ENCODE peak calls at places on chromosomes 6 and 20, in ten cellular contexts. C is DND-41, O is foreskin fibroblast, L is fibroblast of the aortic adventitia, J is neural progenitor cell, U is WERI-Rb-1, T is heart right ventricle, N is brain microvascular endothelial cell, I is GM12865, S is astrocyte of the cerebellum. Q is an unnamed sample.

GRCh38 chr6:153058291-153058690 is 55.8 kb upstream of the MTRF1L start:
- DNase-seq in C (no peak), O (peak), L (peak), J (no peak), U (no peak), T (no peak), N (no peak), I (no peak), S (peak), Q (no peak)

GRCh38 chr6:24692003-24692402 is 25.1 kb downstream of the ACOT13 start:
- DNase-seq in C (no peak), O (no peak), L (no peak), J (no peak), U (no peak), T (no peak), N (no peak), I (no peak), S (no peak), Q (no peak)

GRCh38 chr20:3646067-3646440 is 17.1 kb downstream of the GFRA4 start:
- DNase-seq in C (no peak), O (peak), L (no peak), J (no peak), U (no peak), T (no peak), N (peak), I (no peak), S (no peak), Q (no peak)

GRCh38 chr6:27758471-27758870 is 153.7 kb downstream of the OR2B2 start:
- DNase-seq in C (no peak), O (no peak), L (no peak), J (peak), U (no peak), T (no peak), N (no peak), I (no peak), S (no peak), Q (no peak)

GRCh38 chr6:136579800-136580199 is 29.6 kb upstream of the MAP7 start:
- DNase-seq in C (no peak), O (no peak), L (peak), J (no peak), U (no peak), T (no peak), N (no peak), I (no peak), S (no peak), Q (no peak)

GRCh38 chr6:3696525-3696924 is 55.0 kb downstream of the PXDC1 start:
- DNase-seq in C (no peak), O (no peak), L (peak), J (no peak), U (no peak), T (no peak), N (no peak), I (no peak), S (peak), Q (no peak)

GRCh38 chr20:49823152-49823847 is 10.7 kb downstream of the SLC9A8 start:
- DNase-seq in C (peak), O (no peak), L (no peak), J (no peak), U (no peak), T (no peak), N (no peak), I (peak), S (no peak), Q (no peak)

GRCh38 chr6:24125980-24126379 is at the start of gene NRSN1:
- DNase-seq in C (no peak), O (no peak), L (no peak), J (peak), U (peak), T (no peak), N (no peak), I (no peak), S (no peak), Q (no peak)

GRCh38 chr6:168130683-168131371 is 51.8 kb upstream of the FRMD1 start:
- DNase-seq in C (no peak), O (no peak), L (no peak), J (no peak), U (no peak), T (no peak), N (no peak), I (no peak), S (no peak), Q (no peak)

GRCh38 chr20:38187512-38187911 is 22.4 kb upstream of the TGM2 start:
- DNase-seq in C (no peak), O (no peak), L (peak), J (peak), U (peak), T (no peak), N (no peak), I (no peak), S (no peak), Q (no peak)

GRCh38 chr6:158033077-158033750 is 51.6 kb downstream of the SYNJ2 start:
- DNase-seq in C (no peak), O (no peak), L (no peak), J (no peak), U (no peak), T (no peak), N (no peak), I (no peak), S (no peak), Q (no peak)

GRCh38 chr6:47414517-47415167 is 62.9 kb upstream of the CD2AP start:
- DNase-seq in C (peak), O (peak), L (peak), J (no peak), U (no peak), T (no peak), N (peak), I (peak), S (no peak), Q (no peak)

GRCh38 chr6:16470502-16471221 is 232.3 kb downstream of the GMPR start:
- DNase-seq in C (no peak), O (no peak), L (no peak), J (no peak), U (peak), T (no peak), N (peak), I (no peak), S (no peak), Q (no peak)

GRCh38 chr6:40906759-40907158 is 132.3 kb downstream of the UNC5CL start:
- DNase-seq in C (no peak), O (peak), L (peak), J (no peak), U (no peak), T (no peak), N (no peak), I (no peak), S (no peak), Q (no peak)

GRCh38 chr6:142902636-142903053 is 42.3 kb downstream of the HIVEP2 start:
- DNase-seq in C (peak), O (peak), L (peak), J (no peak), U (no peak), T (peak), N (peak), I (peak), S (peak), Q (peak)

GRCh38 chr6:88629838-88630462 is 333.5 kb downstream of the RNGTT start:
- DNase-seq in C (peak), O (no peak), L (no peak), J (peak), U (peak), T (no peak), N (peak), I (peak), S (peak), Q (no peak)

GRCh38 chr6:88908598-88909548 is 54.5 kb downstream of the RNGTT start:
- DNase-seq in C (no peak), O (no peak), L (no peak), J (no peak), U (no peak), T (peak), N (no peak), I (no peak), S (no peak), Q (no peak)

GRCh38 chr20:63653041-63653973 is at the start of gene STMN3:
- DNase-seq in C (peak), O (peak), L (peak), J (peak), U (peak), T (peak), N (peak), I (peak), S (peak), Q (peak)

GRCh38 chr6:5905431-5906339 is 101.0 kb downstream of the NRN1 start:
- DNase-seq in C (no peak), O (peak), L (peak), J (no peak), U (peak), T (peak), N (peak), I (no peak), S (peak), Q (peak)

GRCh38 chr20:63698739-63699465 is 2.5 kb downstream of the TNFRSF6B start:
- DNase-seq in C (no peak), O (peak), L (peak), J (no peak), U (no peak), T (no peak), N (peak), I (peak), S (peak), Q (peak)

GRCh38 chr20:45951474-45951873 is 17.0 kb downstream of the PCIF1 start:
- DNase-seq in C (no peak), O (no peak), L (no peak), J (no peak), U (no peak), T (no peak), N (no peak), I (no peak), S (no peak), Q (no peak)

GRCh38 chr6:89042664-89043063 is 37.9 kb upstream of the PNRC1 start:
- DNase-seq in C (no peak), O (no peak), L (no peak), J (no peak), U (no peak), T (no peak), N (no peak), I (no peak), S (no peak), Q (no peak)

GRCh38 chr20:53040678-53041674 is 68.8 kb downstream of the TSHZ2 start:
- DNase-seq in C (no peak), O (no peak), L (peak), J (no peak), U (no peak), T (peak), N (no peak), I (peak), S (no peak), Q (no peak)

GRCh38 chr20:20079102-20079784 is 26.9 kb downstream of the CFAP61 start:
- DNase-seq in C (no peak), O (no peak), L (no peak), J (no peak), U (no peak), T (no peak), N (no peak), I (no peak), S (no peak), Q (no peak)

GRCh38 chr20:44702776-44703175 is 12.4 kb upstream of the CCN5 start:
- DNase-seq in C (no peak), O (peak), L (peak), J (no peak), U (no peak), T (peak), N (peak), I (peak), S (peak), Q (no peak)

GRCh38 chr6:30707281-30707850 is 9.7 kb downstream of the MDC1 start:
- DNase-seq in C (no peak), O (no peak), L (no peak), J (no peak), U (no peak), T (no peak), N (no peak), I (no peak), S (no peak), Q (no peak)

GRCh38 chr20:54633903-54634302 is 158.5 kb downstream of the DOK5 start:
- DNase-seq in C (no peak), O (no peak), L (no peak), J (no peak), U (no peak), T (no peak), N (no peak), I (peak), S (no peak), Q (no peak)

GRCh38 chr6:99458319-99458718 is 33.2 kb upstream of the PNISR start:
- DNase-seq in C (no peak), O (peak), L (peak), J (peak), U (no peak), T (no peak), N (peak), I (peak), S (no peak), Q (no peak)

GRCh38 chr6:12013368-12013617 is 1.2 kb downstream of the HIVEP1 start:
- DNase-seq in C (no peak), O (no peak), L (no peak), J (no peak), U (no peak), T (no peak), N (no peak), I (no peak), S (no peak), Q (no peak)

GRCh38 chr6:71579902-71580301 is 291.3 kb downstream of the OGFRL1 start:
- DNase-seq in C (no peak), O (no peak), L (no peak), J (no peak), U (no peak), T (no peak), N (no peak), I (no peak), S (no peak), Q (no peak)

GRCh38 chr20:25526446-25526845 is 58.9 kb downstream of the NINL start:
- DNase-seq in C (no peak), O (no peak), L (no peak), J (no peak), U (no peak), T (no peak), N (no peak), I (no peak), S (no peak), Q (no peak)

GRCh38 chr6:123316733-123317323 is 319.9 kb downstream of the TRDN start:
- DNase-seq in C (no peak), O (peak), L (peak), J (peak), U (no peak), T (no peak), N (no peak), I (peak), S (peak), Q (no peak)

GRCh38 chr6:144219056-144219685 is 66.0 kb upstream of the UTRN start:
- DNase-seq in C (no peak), O (peak), L (peak), J (peak), U (no peak), T (no peak), N (no peak), I (peak), S (peak), Q (no peak)

GRCh38 chr6:6891074-6891754 is 216.5 kb upstream of the RREB1 start:
- DNase-seq in C (no peak), O (no peak), L (no peak), J (no peak), U (no peak), T (no peak), N (no peak), I (no peak), S (no peak), Q (no peak)

GRCh38 chr20:58467572-58468330 is 47.4 kb downstream of the APCDD1L start:
- DNase-seq in C (no peak), O (no peak), L (no peak), J (no peak), U (no peak), T (no peak), N (no peak), I (no peak), S (no peak), Q (no peak)

GRCh38 chr6:53792016-53792415 is 2.8 kb upstream of the LRRC1 start:
- DNase-seq in C (no peak), O (no peak), L (no peak), J (no peak), U (no peak), T (no peak), N (peak), I (no peak), S (no peak), Q (no peak)

GRCh38 chr6:92708270-92708669 is 711.1 kb downstream of the EPHA7 start:
- DNase-seq in C (no peak), O (no peak), L (no peak), J (no peak), U (no peak), T (no peak), N (no peak), I (no peak), S (no peak), Q (no peak)

GRCh38 chr6:24883618-24884017 is 52.1 kb downstream of the RIPOR2 start:
- DNase-seq in C (peak), O (peak), L (no peak), J (no peak), U (no peak), T (no peak), N (peak), I (peak), S (peak), Q (peak)

DNA sequence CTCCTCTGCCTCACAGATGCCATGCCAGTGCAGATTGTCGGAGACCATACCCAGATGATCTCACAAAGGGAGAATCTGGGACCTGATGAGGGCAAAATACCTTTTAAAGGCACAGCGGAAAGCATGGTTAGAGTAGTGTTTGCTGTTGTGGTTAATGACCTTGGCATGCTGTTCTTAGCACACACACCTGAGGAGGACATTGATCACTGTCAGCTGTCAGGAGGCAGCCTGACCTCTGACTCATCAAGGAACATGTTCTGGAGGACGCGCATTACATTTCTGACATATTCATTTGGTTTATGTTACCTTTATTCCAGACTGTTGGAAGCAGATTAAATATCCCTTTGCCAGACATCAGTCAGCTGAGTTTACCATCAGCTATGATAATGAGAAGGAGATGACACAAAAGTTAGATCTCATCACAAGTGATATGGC is 57.1 kb downstream of the GOPC start:
- DNase-seq in C (no peak), O (no peak), L (no peak), J (no peak), U (no peak), T (no peak), N (no peak), I (no peak), S (no peak), Q (no peak)
- TF ChIP-seq CTCF in C (no peak), O (no peak), L (no peak), J (no peak), U (no peak), T (no peak), N (no peak), I (no peak), S (no peak), Q (no peak)

DNA sequence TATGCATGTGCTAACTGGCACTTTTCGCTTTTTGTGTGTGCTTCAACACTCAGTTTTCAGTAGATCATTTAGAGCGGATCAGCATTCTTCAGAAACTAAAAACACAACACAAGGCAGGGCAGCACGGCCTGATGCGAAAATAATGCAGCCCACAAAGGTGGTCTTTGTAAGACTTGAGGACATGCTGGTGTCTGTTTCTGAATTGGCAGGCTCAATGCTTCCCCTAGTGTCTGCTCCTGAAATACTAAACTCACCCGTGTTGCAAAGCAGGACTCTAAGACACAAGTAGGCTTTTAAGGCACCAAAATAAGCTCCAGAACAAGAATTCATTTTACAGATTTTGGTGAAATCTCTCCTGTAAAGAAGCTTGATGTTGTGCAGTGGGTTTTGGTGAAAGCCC is 676.5 kb downstream of the TENT5A start:
- DNase-seq in C (peak), O (peak), L (peak), J (peak), U (peak), T (no peak), N (peak), I (peak), S (peak), Q (no peak)
- TF ChIP-seq CTCF in C (peak), O (peak), L (peak), J (peak), U (peak), T (no peak), N (peak), I (peak), S (peak), Q (peak)

GRCh38 chr6:34527751-34528670 is 28.1 kb downstream of the SPDEF start:
- DNase-seq in C (no peak), O (no peak), L (no peak), J (no peak), U (no peak), T (no peak), N (no peak), I (no peak), S (no peak), Q (no peak)

GRCh38 chr6:34528996-34529664 is 27.0 kb downstream of the SPDEF start:
- DNase-seq in C (no peak), O (no peak), L (no peak), J (no peak), U (no peak), T (no peak), N (no peak), I (no peak), S (no peak), Q (no peak)

GRCh38 chr6:34530753-34531365 is 25.3 kb downstream of the SPDEF start:
- DNase-seq in C (no peak), O (no peak), L (no peak), J (no peak), U (no peak), T (no peak), N (no peak), I (no peak), S (no peak), Q (no peak)

GRCh38 chr6:34531580-34532201 is 24.4 kb downstream of the SPDEF start:
- DNase-seq in C (peak), O (peak), L (peak), J (peak), U (peak), T (peak), N (peak), I (peak), S (peak), Q (peak)

DNA sequence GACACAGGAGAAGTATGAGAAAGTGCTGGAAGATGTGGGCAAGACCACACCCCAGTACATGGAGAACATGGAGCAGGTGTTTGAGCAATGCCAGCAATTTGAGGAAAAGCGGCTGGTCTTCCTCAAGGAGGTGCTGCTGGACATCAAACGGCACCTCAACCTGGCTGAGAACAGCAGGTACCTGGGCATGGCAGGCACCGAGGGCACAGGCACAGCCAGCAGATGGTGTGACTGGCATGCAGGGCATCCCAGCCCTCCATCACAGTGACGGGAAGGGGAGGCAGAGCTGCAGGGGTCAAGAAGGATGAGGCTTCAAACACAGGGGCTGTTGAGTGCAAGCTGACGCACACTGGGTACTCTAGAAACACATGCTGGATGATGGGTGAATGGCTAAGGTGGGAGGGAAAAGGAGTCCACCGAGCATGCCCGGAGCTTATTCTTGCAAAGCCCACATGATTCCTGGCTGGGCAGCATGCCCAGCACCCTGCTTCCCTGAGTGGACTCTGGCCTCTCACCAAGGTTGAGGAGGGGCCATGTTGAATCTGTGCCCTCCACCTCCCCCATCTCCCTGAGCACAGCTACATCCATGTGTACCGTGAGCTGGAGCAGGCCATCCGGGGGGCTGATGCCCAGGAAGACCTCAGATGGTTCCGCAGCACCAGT is 26.3 kb downstream of the SPDEF start:
- DNase-seq in C (no peak), O (no peak), L (no peak), J (no peak), U (no peak), T (no peak), N (no peak), I (no peak), S (no peak), Q (no peak)
- TF ChIP-seq CTCF in C (no peak), O (no peak), L (no peak), J (no peak), U (peak), T (no peak), N (no peak), I (no peak), S (no peak), Q (no peak)

GRCh38 chr6:13098808-13099570 is 229.3 kb downstream of the TBC1D7 start:
- DNase-seq in C (no peak), O (peak), L (no peak), J (no peak), U (no peak), T (no peak), N (no peak), I (peak), S (no peak), Q (no peak)

GRCh38 chr6:13101409-13101808 is 226.9 kb downstream of the TBC1D7 start:
- DNase-seq in C (no peak), O (no peak), L (no peak), J (no peak), U (no peak), T (no peak), N (no peak), I (no peak), S (no peak), Q (no peak)

GRCh38 chr6:13101985-13102384 is 226.4 kb downstream of the TBC1D7 start:
- DNase-seq in C (no peak), O (no peak), L (no peak), J (no peak), U (no peak), T (no peak), N (no peak), I (no peak), S (no peak), Q (no peak)

GRCh38 chr6:13098006-13098405 is 230.3 kb downstream of the TBC1D7 start:
- DNase-seq in C (no peak), O (no peak), L (no peak), J (no peak), U (no peak), T (no peak), N (no peak), I (no peak), S (no peak), Q (no peak)

GRCh38 chr6:13099771-13100170 is 228.6 kb downstream of the TBC1D7 start:
- DNase-seq in C (no peak), O (no peak), L (no peak), J (no peak), U (no peak), T (no peak), N (no peak), I (no peak), S (no peak), Q (no peak)
- TF ChIP-seq CTCF in C (peak), O (peak), L (no peak), J (peak), U (peak), T (no peak), N (no peak), I (no peak), S (no peak), Q (no peak)

Q was measured in AG04449.